ENCODE peak calls at places on chromosome 4, in eight cellular contexts. J is WERI-Rb-1, I is tibial nerve, K is IMR-90, N is right atrium auricular region, C is transverse colon, V is A549, G is heart right ventricle. L is an unnamed sample.

GRCh38 chr4:3690576-3691152 is 75.5 kb upstream of the ADRA2C start:
- DNase-seq in J (peak), V (no peak), I (no peak), C (no peak), K (no peak), G (no peak), N (no peak), L (no peak)

GRCh38 chr4:44801384-44801783 is 75.0 kb upstream of the GNPDA2 start:
- DNase-seq in G (no peak), V (no peak), C (no peak), K (no peak), J (no peak), I (no peak), N (no peak), L (no peak)

GRCh38 chr4:101200561-101200960 is 146.8 kb downstream of the PPP3CA start:
- DNase-seq in C (no peak), G (no peak), N (no peak), K (peak), V (peak), J (no peak), I (no peak), L (no peak)

GRCh38 chr4:153067376-153067775 is 131.3 kb downstream of the FHDC1 start:
- DNase-seq in V (peak), G (no peak), J (no peak), C (peak), I (no peak), N (no peak), K (peak), L (no peak)

GRCh38 chr4:111937368-111937767 is 207.9 kb upstream of the FAM241A start:
- DNase-seq in V (peak), C (no peak), N (no peak), I (no peak), K (peak), G (no peak), J (no peak), L (no peak)

GRCh38 chr4:114599231-114600065 is 841 bp downstream of the UGT8 start:
- DNase-seq in G (no peak), K (no peak), C (peak), J (peak), N (no peak), I (no peak), V (no peak), L (peak)

GRCh38 chr4:155441475-155441874 is 64.7 kb upstream of the MAP9 start:
- DNase-seq in K (no peak), I (no peak), V (no peak), C (no peak), N (no peak), J (no peak), G (no peak), L (no peak)

GRCh38 chr4:101981756-101982155 is 191.2 kb downstream of the BANK1 start:
- DNase-seq in K (no peak), J (no peak), G (no peak), C (no peak), I (no peak), V (no peak), N (no peak), L (no peak)

GRCh38 chr4:132437117-132437516 is 712.0 kb upstream of the PCDH10 start:
- DNase-seq in I (no peak), C (no peak), K (no peak), G (no peak), N (no peak), V (no peak), J (no peak), L (no peak)

GRCh38 chr4:22485751-22486150 is 30.1 kb downstream of the ADGRA3 start:
- DNase-seq in C (no peak), J (no peak), G (no peak), N (no peak), I (no peak), K (peak), V (no peak), L (no peak)

GRCh38 chr4:114015444-114015899 is 36.0 kb upstream of the ARSJ start:
- DNase-seq in G (no peak), C (no peak), I (no peak), J (no peak), V (peak), N (no peak), K (peak), L (no peak)

GRCh38 chr4:10965196-10965595 is 280.6 kb upstream of the CLNK start:
- DNase-seq in I (no peak), N (no peak), C (no peak), J (no peak), K (no peak), G (no peak), V (no peak), L (no peak)

GRCh38 chr4:11790230-11790629 is 361.5 kb upstream of the HS3ST1 start:
- DNase-seq in I (no peak), K (no peak), G (no peak), C (no peak), V (no peak), J (no peak), N (no peak), L (no peak)

GRCh38 chr4:8215001-8215427 is 15.9 kb downstream of the SH3TC1 start:
- DNase-seq in C (no peak), J (no peak), V (no peak), N (no peak), K (peak), I (no peak), G (no peak), L (no peak)

GRCh38 chr4:86055898-86056297 is 304.0 kb downstream of the MAPK10 start:
- DNase-seq in K (peak), J (no peak), C (no peak), V (peak), G (no peak), N (no peak), I (no peak), L (no peak)

GRCh38 chr4:143336828-143337599 is at the start of gene GAB1:
- DNase-seq in N (peak), C (peak), V (peak), G (peak), I (peak), J (peak), K (peak), L (no peak)

GRCh38 chr4:32142075-32142474 is 1421.9 kb downstream of the PCDH7 start:
- DNase-seq in G (no peak), J (no peak), C (no peak), V (no peak), I (no peak), K (no peak), N (no peak), L (no peak)

GRCh38 chr4:51895158-51895557 is 52.2 kb downstream of the DCUN1D4 start:
- DNase-seq in N (no peak), C (no peak), G (no peak), J (no peak), V (no peak), I (no peak), K (no peak), L (no peak)

GRCh38 chr4:168612435-168613139 is 115.7 kb downstream of the PALLD start:
- DNase-seq in K (peak), I (no peak), C (no peak), N (no peak), J (no peak), V (peak), G (no peak), L (no peak)

GRCh38 chr4:31104596-31104995 is 384.4 kb downstream of the PCDH7 start:
- DNase-seq in C (no peak), N (no peak), G (no peak), J (no peak), K (no peak), V (no peak), I (no peak), L (no peak)

GRCh38 chr4:54098375-54098774 is 1.6 kb upstream of the GSX2 start:
- DNase-seq in I (no peak), C (no peak), J (no peak), N (no peak), V (no peak), K (no peak), G (no peak), L (no peak)

GRCh38 chr4:114770624-114771023 is 172.0 kb downstream of the UGT8 start:
- DNase-seq in J (no peak), N (no peak), C (no peak), K (no peak), G (no peak), V (no peak), I (no peak), L (no peak)

GRCh38 chr4:14888790-14889189 is 113.5 kb upstream of the CPEB2 start:
- DNase-seq in J (no peak), V (peak), G (no peak), C (no peak), K (no peak), I (no peak), N (no peak), L (peak)

GRCh38 chr4:8069102-8069752 is 89.4 kb downstream of the ABLIM2 start:
- DNase-seq in J (no peak), V (no peak), N (no peak), G (no peak), C (no peak), I (no peak), K (no peak), L (no peak)

GRCh38 chr4:88291003-88291402 is 6.6 kb upstream of the PPM1K start:
- DNase-seq in N (no peak), J (no peak), C (no peak), G (peak), V (no peak), I (no peak), K (peak), L (no peak)

GRCh38 chr4:159002950-159003349 is 99.9 kb upstream of the RAPGEF2 start:
- DNase-seq in J (no peak), I (no peak), V (no peak), C (no peak), N (no peak), K (peak), G (no peak), L (no peak)

GRCh38 chr4:110224812-110225211 is 26.4 kb upstream of the ELOVL6 start:
- DNase-seq in J (peak), N (no peak), I (no peak), C (no peak), V (no peak), G (no peak), K (peak), L (no peak)

GRCh38 chr4:173490817-173491518 is 39.1 kb downstream of the HAND2 start:
- DNase-seq in J (no peak), V (peak), N (no peak), C (no peak), K (peak), G (no peak), I (no peak), L (no peak)

GRCh38 chr4:31097999-31098398 is 377.8 kb downstream of the PCDH7 start:
- DNase-seq in C (no peak), V (no peak), J (no peak), K (no peak), I (no peak), G (no peak), N (no peak), L (no peak)

DNA sequence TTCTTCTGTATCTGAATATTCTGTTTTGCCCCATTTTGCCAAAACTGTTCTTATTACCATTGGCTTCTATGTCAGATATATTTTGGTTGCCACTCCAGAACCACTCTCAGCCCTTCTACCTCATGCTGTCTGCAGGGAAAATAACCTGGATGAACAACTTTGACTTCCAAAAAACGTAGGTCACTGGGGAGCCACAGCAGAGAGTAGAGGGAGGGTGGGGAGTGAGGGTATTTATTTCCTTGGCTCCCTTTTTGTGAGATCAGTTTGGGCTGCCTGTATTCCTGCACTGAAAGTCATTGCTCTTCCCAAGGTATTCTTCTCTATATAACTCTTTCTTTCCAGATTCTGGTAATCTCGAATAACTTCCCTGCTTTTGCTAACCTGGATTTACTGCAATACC is 6.3 kb downstream of the BMPR1B start:
- DNase-seq in G (no peak), N (no peak), I (no peak), K (no peak), J (no peak), C (no peak), V (no peak), L (no peak)
- H3K27ac ChIP-seq in G (no peak), N (no peak), I (no peak), K (no peak), J (no peak), C (no peak), V (peak), L (no peak)

DNA sequence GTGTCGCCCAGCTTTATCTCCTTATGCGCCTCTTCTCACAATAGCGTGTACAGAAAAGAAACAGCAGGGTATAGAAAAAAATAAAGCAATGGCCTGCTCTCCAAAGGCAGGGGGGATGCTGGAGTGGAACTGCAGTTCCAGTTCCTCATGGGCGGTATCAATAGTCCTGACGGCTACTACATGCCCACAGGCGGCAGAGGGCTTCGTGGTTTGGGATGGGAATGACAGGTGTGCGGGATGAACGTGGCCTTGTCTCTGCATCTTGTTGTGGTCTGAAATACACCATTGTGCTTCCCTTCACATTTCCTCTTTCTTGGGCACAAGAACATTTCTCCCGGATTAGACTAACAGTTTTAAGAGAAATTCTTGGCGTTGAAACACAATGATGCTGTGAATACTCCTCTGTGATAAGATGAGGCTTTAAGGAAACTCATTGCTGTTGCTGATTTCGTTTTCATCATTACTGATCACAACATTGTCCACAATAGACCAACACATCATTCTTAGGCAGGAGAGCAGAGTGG is 124.1 kb upstream of the IGFBP7 start:
- DNase-seq in N (no peak), V (no peak), I (no peak), G (no peak), J (no peak), C (no peak), K (no peak), L (no peak)
- H3K27ac ChIP-seq in N (no peak), V (no peak), I (peak), G (no peak), J (no peak), C (no peak), K (no peak), L (no peak)

DNA sequence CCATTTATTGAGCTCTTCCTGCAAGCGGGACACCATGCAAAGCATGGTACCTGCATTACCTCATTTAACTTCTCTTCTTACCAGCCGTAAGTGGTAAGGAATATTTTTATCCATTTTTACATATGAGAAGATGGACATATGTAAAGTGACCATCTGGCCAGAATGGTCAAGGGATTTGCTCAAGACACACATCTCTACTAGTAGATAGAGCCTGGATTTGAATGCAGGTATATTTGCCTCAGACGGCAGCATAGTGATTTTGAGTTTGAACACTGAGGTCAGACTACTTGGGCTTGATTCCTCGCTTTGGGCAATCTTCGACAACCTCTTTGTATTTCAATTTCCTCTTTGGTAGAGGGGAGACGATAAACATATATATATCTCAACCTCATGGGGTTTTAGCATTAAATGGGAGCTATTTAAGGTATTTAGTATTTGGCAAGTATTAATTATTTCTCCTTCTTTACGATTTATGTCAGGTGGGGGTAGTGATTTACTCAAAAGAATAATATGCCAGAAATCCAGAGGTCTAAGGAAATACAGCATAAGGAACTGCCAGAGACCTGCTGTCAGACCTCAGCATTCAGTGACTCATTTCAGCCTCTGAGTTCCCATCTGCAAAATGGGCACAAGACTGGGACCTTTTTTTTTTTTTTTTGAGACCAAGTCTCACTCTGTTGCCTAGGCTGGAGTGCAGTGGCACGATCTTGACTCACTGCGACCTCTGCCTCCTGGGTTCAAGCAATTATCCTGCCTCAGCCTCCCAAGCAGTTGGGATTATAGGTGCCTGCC is 34.6 kb upstream of the CHRNA9 start:
- DNase-seq in J (no peak), G (no peak), K (no peak), C (no peak), I (no peak), V (no peak), N (no peak), L (no peak)
- H3K27ac ChIP-seq in J (no peak), G (peak), K (no peak), C (peak), I (no peak), V (peak), N (no peak), L (no peak)

GRCh38 chr4:139763205-139763604 is 97.6 kb downstream of the MGST2 start:
- DNase-seq in C (no peak), K (no peak), V (no peak), I (no peak), G (no peak), J (peak), N (peak), L (no peak)
- H3K27ac ChIP-seq in C (peak), K (no peak), V (no peak), I (peak), G (peak), J (peak), N (peak), L (no peak)

L was measured in caudate nucleus.